ENCODE peak calls at places on chromosomes 4 and X, in five cellular contexts. X, W, K, I and H are unnamed samples.

GRCh38 chr4:73019462-73020047 is 50.0 kb downstream of the COX18 start:
- DNase-seq in X (peak; percentile 16), W (peak; percentile 78), K (no peak), I (peak; percentile 27), H (no peak)

GRCh38 chr4:83247415-83248357 is 36.9 kb downstream of the COQ2 start:
- DNase-seq in X (no peak), W (no peak), K (no peak), I (no peak), H (no peak)

GRCh38 chr4:49516796-49517195 is 530.7 kb downstream of the CWH43 start:
- DNase-seq in X (no peak), W (no peak), K (no peak), I (no peak), H (no peak)

GRCh38 chr4:76704133-76704881 is 193.6 kb downstream of the SOWAHB start:
- DNase-seq in X (no peak), W (peak; percentile 88), K (no peak), I (no peak), H (peak; percentile 78)

GRCh38 chrX:115560978-115561604 is at the start of gene PLS3:
- DNase-seq in X (peak; percentile 86), W (peak; percentile 78), K (peak; percentile 87), I (peak; percentile 87), H (peak; percentile 84)

GRCh38 chrX:916235-916609 is 285.6 kb downstream of the SHOX start:
- DNase-seq in X (no peak), W (no peak), K (no peak), I (no peak), H (no peak)

GRCh38 chr4:132108784-132109183 is 1040.3 kb upstream of the PCDH10 start:
- DNase-seq in X (no peak), W (peak; percentile 38), K (no peak), I (no peak), H (no peak)

GRCh38 chr4:156581693-156582092 is 389.9 kb downstream of the PDGFC start:
- DNase-seq in X (no peak), W (peak; percentile 25), K (no peak), I (no peak), H (no peak)

GRCh38 chrX:68945603-68946228 is 116.9 kb downstream of the EFNB1 start:
- DNase-seq in X (no peak), W (peak; percentile 48), K (no peak), I (no peak), H (peak; percentile 23)

GRCh38 chr4:3641501-3641900 is 109.3 kb upstream of the LRPAP1 start:
- DNase-seq in X (no peak), W (no peak), K (no peak), I (no peak), H (no peak)

GRCh38 chr4:57182132-57182874 is 72.1 kb upstream of the IGFBP7 start:
- DNase-seq in X (peak; percentile 11), W (no peak), K (peak; percentile 61), I (peak; percentile 42), H (no peak)

GRCh38 chr4:87734936-87735335 is 64.4 kb upstream of the IBSP start:
- DNase-seq in X (no peak), W (peak; percentile 24), K (no peak), I (no peak), H (no peak)

GRCh38 chr4:56773346-56773745 is 48.2 kb downstream of the SPINK2 start:
- DNase-seq in X (no peak), W (no peak), K (no peak), I (no peak), H (no peak)

GRCh38 chr4:38266616-38267015 is 306.4 kb downstream of the PTTG2 start:
- DNase-seq in X (peak; percentile 86), W (peak; percentile 55), K (no peak), I (no peak), H (peak; percentile 37)

GRCh38 chrX:25144043-25144940 is 128.5 kb upstream of the ARX start:
- DNase-seq in X (peak; percentile 68), W (peak; percentile 60), K (peak; percentile 30), I (peak; percentile 80), H (peak; percentile 60)

GRCh38 chr4:2858451-2859217 is 15.0 kb downstream of the ADD1 start:
- DNase-seq in X (peak; percentile 57), W (no peak), K (no peak), I (no peak), H (peak; percentile 58)

GRCh38 chr4:3510481-3510880 is 21.7 kb downstream of the LRPAP1 start:
- DNase-seq in X (no peak), W (no peak), K (no peak), I (no peak), H (no peak)

DNA sequence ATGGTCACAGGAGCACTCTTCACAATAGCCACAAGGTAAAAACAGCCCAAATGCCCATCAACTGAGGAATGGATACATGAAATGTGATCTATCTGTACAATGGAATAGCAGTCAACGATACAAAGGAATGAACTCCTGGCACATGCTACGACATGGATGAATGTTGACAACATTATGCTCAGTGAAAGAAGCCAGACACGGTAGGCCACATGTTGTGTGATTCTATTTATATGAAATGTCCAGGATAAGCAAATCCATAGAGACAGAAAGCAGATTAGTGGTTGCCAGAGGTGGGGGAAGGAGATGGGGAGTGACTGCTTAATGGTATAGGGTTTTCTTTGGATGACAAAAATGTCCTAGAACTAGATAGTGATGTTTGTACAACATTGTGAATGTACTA is 58.7 kb upstream of the GPM6B start:
- DNase-seq in X (no peak), W (no peak), K (no peak), I (no peak), H (no peak)
- H3K27me3 ChIP-seq in X (peaks cover 26% of the 10 kb centered on the region), W (no peaks in the 10 kb centered on the region), K (no peaks in the 10 kb centered on the region), I (no peaks in the 10 kb centered on the region), H (no peaks in the 10 kb centered on the region)

DNA sequence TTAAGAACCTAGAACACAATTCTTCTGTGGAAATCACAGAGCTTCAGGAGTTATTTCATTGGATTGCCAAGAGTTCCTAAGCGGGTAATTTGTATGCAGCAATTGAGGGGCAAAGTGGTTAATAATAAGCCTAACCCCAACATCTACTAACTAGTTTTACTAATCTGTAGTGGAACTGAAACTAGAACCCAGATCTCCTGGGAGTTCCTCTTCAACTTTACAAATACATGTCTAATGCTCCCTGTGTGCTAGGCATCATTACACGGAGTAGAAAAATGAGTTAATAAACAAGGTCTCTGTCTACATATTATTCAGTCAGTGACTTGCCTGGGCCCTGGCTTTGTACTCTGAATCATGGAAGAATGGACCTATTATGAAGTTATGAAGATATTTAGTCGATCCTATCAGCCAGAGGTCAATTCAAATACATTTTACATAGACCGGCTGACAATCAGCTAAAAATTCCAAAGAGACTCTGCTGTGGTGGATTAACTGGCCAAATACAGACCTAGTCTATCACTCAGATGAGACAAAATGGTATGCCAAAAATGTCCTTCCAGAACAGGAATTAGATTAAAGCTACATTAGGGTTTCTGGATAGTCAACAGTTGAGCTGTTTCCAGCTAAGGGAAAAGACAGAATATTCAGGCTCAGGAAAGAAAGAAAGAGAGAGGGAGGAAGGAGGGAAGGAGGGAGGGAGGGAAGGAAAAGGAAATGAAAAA is 326.0 kb downstream of the FBXW7 start:
- DNase-seq in X (no peak), W (no peak), K (no peak), I (no peak), H (no peak)
- H3K27me3 ChIP-seq in X (no peaks in the 10 kb centered on the region), W (no peaks in the 10 kb centered on the region), K (no peaks in the 10 kb centered on the region), I (no peaks in the 10 kb centered on the region), H (no peaks in the 10 kb centered on the region)

GRCh38 chrX:107714196-107714811 is 61.3 kb downstream of the TSC22D3 start:
- DNase-seq in X (peak; percentile 28), W (no peak), K (no peak), I (no peak), H (no peak)
- H3K27me3 ChIP-seq in X (peaks cover 12% of the 10 kb centered on the region), W (no peaks in the 10 kb centered on the region), K (no peaks in the 10 kb centered on the region), I (no peaks in the 10 kb centered on the region), H (peaks cover 2% of the 10 kb centered on the region)

GRCh38 chr4:146646601-146647000 is 7.9 kb downstream of the POU4F2 start:
- DNase-seq in X (no peak), W (no peak), K (no peak), I (no peak), H (no peak)
- H3K27me3 ChIP-seq in X (peaks cover 62% of the 10 kb centered on the region), W (peaks cover 45% of the 10 kb centered on the region), K (peaks cover 76% of the 10 kb centered on the region), I (no peaks in the 10 kb centered on the region), H (peaks cover 17% of the 10 kb centered on the region)

GRCh38 chr4:982814-983213 is 4.0 kb upstream of the IDUA start:
- DNase-seq in X (no peak), W (no peak), K (no peak), I (no peak), H (no peak)
- H3K27me3 ChIP-seq in X (no peaks in the 10 kb centered on the region), W (no peaks in the 10 kb centered on the region), K (no peaks in the 10 kb centered on the region), I (no peaks in the 10 kb centered on the region), H (no peaks in the 10 kb centered on the region)

GRCh38 chrX:133413218-133413925 is 1.9 kb downstream of the GPC4 start:
- DNase-seq in X (no peak), W (no peak), K (peak; percentile 9), I (no peak), H (no peak)
- H3K27me3 ChIP-seq in X (peaks cover 14% of the 10 kb centered on the region), W (no peaks in the 10 kb centered on the region), K (no peaks in the 10 kb centered on the region), I (no peaks in the 10 kb centered on the region), H (peaks cover 8% of the 10 kb centered on the region)

DNA sequence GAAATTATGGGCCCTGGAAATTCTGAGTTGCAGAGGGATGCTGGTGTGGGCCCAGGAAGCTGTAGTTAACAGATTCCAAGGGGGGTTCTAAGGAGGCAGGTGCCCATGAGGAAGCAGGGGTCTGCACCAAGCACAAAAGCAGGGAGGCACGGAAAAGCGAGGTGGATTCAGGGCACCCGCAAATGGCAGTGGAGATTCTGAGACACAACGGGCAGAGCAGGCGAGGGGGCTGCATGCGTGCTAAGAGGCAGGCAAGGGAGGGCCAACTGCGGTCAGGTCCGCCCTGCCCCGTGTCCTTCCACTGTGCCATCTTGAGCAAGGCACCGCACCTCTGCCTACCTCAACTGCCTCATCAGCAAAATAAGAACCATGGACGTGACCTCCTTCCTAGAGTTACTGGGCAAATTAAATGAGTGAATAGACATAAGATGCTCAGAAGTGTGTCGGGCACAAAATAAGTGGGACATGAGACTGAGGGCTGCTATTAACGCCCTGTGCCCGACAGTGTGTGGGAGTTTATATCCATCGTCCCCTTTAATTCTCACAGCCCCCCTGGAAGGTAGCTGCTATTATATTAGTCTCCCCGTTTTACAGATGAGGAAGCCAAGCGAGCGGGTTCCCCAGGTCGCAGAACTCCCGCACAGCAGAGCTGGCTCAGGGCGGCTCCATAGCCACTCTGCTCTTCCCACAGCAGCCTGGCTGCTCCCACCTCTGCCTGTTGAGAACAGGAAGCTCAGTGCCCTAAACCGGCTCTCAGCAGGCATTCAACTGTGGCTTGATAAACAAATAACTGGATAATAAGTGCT is 67.6 kb downstream of the PPP2R2C start:
- DNase-seq in X (no peak), W (no peak), K (no peak), I (no peak), H (no peak)
- H3K27me3 ChIP-seq in X (peaks cover 12% of the 10 kb centered on the region), W (no peaks in the 10 kb centered on the region), K (peaks cover 46% of the 10 kb centered on the region), I (no peaks in the 10 kb centered on the region), H (no peaks in the 10 kb centered on the region)